ENCODE peak calls at places on chromosome 12, in seven cellular contexts. G, A, S, M, N, D and Q are unnamed samples.
A peak's percentile ranks its signal among the peaks of the same experiment; 100 is the strongest.

GRCh38 chr12:131620520-131620919 is 90.4 kb upstream of the SFSWAP start:
- DNase-seq in N (no peak), D (no peak), S (no peak), G (no peak), A (no peak), M (no peak), Q (no peak)

GRCh38 chr12:32102234-32102633 is 4.4 kb upstream of the BICD1 start:
- DNase-seq in S (no peak), M (no peak), A (no peak), D (no peak), G (peak; percentile 64), N (no peak), Q (no peak)

GRCh38 chr12:23847857-23848256 is 101.6 kb downstream of the SOX5 start:
- DNase-seq in A (no peak), N (no peak), G (peak; percentile 2), D (no peak), S (no peak), M (no peak), Q (no peak)

GRCh38 chr12:52754135-52754534 is 23.0 kb downstream of the KRT76 start:
- DNase-seq in M (no peak), G (no peak), N (no peak), D (no peak), S (no peak), A (no peak), Q (no peak)

GRCh38 chr12:16021666-16022065 is 110.5 kb downstream of the DERA start:
- DNase-seq in A (no peak), G (no peak), N (no peak), S (no peak), D (no peak), M (peak; percentile 54), Q (no peak)

GRCh38 chr12:90043264-90043663 is 334.6 kb upstream of the ATP2B1 start:
- DNase-seq in G (peak; percentile 54), S (peak; percentile 13), M (no peak), N (peak; percentile 72), D (no peak), A (no peak), Q (no peak)

GRCh38 chr12:870378-870777 is 79.1 kb downstream of the RAD52 start:
- DNase-seq in D (no peak), N (no peak), S (no peak), M (no peak), A (no peak), G (no peak), Q (no peak)

GRCh38 chr12:2902287-2902880 is 11.7 kb downstream of the TULP3 start:
- DNase-seq in N (peak; percentile 50), A (no peak), G (peak; percentile 84), M (peak; percentile 22), S (peak; percentile 48), D (peak; percentile 60), Q (no peak)

GRCh38 chr12:54360717-54361456 is 3.4 kb downstream of the GPR84 start:
- DNase-seq in A (peak; percentile 71), M (peak; percentile 93), G (peak; percentile 86), N (peak; percentile 82), D (peak; percentile 82), S (peak; percentile 81), Q (no peak)

GRCh38 chr12:115880238-115880637 is 397.3 kb downstream of the MED13L start:
- DNase-seq in G (no peak), S (no peak), D (no peak), N (no peak), A (no peak), M (no peak), Q (no peak)

GRCh38 chr12:115466076-115466475 is 782.1 kb upstream of the TBX3 start:
- DNase-seq in N (no peak), D (no peak), S (no peak), M (no peak), A (no peak), G (peak; percentile 7), Q (no peak)

GRCh38 chr12:95880895-95881294 is 22.1 kb downstream of the SNRPF start:
- DNase-seq in G (no peak), N (no peak), D (no peak), A (no peak), M (no peak), S (no peak), Q (no peak)

DNA sequence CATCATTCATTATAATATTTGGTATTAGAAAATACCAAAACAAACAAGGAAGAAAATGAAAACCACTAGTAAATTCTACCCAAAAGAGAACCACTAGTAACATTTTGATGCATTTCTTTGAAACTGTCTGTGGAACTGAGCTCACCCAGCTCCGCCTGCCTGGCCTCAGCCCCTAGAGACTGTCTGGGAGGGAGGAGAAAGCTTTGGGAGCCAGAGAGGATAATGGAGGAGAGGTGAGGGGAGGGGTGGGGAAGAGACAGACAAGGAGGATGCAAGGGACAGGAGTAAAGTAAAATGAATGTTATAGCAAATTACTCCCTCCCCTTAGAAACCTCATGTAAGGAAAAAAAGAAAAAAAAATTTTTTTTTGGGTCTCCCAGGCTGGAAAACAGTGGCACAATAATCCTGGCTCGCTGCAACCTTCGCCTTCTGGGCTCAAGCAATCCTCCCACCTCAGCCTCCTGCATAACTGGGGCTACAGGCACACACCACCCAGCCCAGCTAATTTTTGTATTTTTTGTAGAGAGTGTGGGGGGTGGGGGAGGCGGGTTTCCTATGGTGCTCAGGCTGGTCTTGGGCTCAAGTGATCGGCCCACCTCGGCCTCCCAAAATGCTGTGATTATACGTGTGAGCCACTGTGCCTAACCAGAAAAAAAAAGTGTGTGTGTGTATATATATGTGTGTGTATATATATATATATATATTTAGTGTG is 3.2 kb upstream of the MMP19 start:
- DNase-seq in N (no peak), G (peak; percentile 44), M (no peak), A (no peak), S (no peak), D (no peak), Q (no peak)
- H3K27ac ChIP-seq in N (no peak overlapping the region), G (no peak overlapping the region), M (no peak overlapping the region), A (peak overlapping the region; percentile 95), S (no peak overlapping the region), D (peak overlapping the region; percentile 99), Q (no peak overlapping the region)

GRCh38 chr12:78918221-78918620 is 53.6 kb downstream of the SYT1 start:
- DNase-seq in G (no peak), S (no peak), D (no peak), N (peak; percentile 4), A (no peak), M (no peak), Q (no peak)

GRCh38 chr12:78914859-78915331 is 50.3 kb downstream of the SYT1 start:
- DNase-seq in D (no peak), N (no peak), G (no peak), S (no peak), M (no peak), A (no peak), Q (peak; percentile 6)

GRCh38 chr12:78917513-78917912 is 52.9 kb downstream of the SYT1 start:
- DNase-seq in D (no peak), G (no peak), N (no peak), A (no peak), S (no peak), M (no peak), Q (no peak)

DNA sequence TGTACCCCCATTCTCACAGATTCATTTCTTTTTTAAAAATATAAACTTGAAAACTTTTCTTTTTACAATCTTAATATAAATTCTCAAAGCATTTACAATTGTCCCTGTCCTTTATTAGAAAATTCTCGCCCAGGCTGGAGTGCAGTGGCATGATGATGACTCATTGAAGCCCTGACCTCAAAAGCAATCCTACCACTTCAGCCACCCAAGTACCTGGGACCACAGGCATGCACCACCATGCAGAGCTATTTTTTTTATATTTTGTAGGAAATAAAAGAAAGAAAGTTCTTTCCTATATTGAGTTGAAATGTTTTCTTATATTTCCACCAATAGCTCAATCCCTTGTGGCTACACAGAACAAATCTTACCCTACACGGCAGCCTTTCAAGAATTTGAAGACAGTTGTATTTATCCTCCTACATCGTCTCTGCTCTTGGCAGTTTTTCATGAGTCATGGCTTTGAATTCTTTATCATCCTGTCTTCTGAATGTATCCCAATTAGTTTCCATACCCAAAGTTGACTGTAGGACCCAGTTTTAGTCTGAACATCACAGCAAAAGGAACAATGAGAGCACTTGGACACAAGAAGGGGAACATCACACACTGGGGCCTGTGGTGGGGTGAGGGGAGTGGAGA is 52.4 kb downstream of the SYT1 start:
- DNase-seq in S (no peak), G (peak; percentile 18), D (peak; percentile 17), M (no peak), N (peak; percentile 40), A (no peak), Q (no peak)
- H3K27ac ChIP-seq in S (no peak overlapping the region), G (no peak overlapping the region), D (no peak overlapping the region), M (no peak overlapping the region), N (no peak overlapping the region), A (no peak overlapping the region), Q (peak overlapping the region; percentile 36)

DNA sequence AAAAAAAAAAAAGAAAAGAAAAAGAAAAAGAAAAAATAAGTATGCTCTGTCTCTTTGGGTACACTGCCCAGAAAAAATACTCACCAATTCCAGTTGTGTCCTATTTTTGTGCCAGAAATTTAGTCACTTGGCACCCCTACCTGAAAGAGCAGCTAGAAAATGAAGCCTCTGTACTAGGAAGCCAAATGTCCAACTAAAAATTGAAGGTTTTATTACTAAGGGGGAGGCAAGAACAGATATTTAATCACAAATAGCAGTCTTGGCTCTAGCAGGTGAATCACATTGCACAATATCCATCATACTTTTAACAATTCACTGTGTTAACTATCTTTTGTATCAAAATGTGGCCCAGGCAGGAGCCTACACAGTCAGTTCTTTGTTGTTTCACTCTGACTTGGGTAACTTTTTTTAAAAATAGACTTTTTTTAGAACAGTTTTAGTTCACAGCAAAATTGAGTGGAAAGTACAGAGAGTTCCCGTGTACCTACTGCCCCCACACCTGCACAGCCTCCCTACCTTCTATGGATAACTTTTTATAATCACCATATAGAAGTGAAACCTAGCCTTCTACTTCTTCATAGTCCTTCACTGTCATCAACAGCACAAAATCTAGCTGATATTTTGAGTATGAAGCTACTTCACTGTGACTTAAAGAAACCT is 87.1 kb upstream of the ATF7IP start:
- DNase-seq in G (no peak), S (no peak), A (no peak), M (no peak), N (no peak), D (no peak), Q (no peak)
- H3K27ac ChIP-seq in G (no peak overlapping the region), S (no peak overlapping the region), A (no peak overlapping the region), M (no peak overlapping the region), N (no peak overlapping the region), D (no peak overlapping the region), Q (no peak overlapping the region)

GRCh38 chr12:49740930-49741881 is at the start of gene TMBIM6:
- DNase-seq in D (peak; percentile 100), N (peak; percentile 100), M (peak; percentile 100), G (peak; percentile 100), S (peak; percentile 100), A (peak; percentile 99), Q (peak; percentile 100)

GRCh38 chr12:49744363-49744885 is 3.1 kb downstream of the TMBIM6 start:
- DNase-seq in N (no peak), A (no peak), S (no peak), M (no peak), D (no peak), G (no peak), Q (no peak)

DNA sequence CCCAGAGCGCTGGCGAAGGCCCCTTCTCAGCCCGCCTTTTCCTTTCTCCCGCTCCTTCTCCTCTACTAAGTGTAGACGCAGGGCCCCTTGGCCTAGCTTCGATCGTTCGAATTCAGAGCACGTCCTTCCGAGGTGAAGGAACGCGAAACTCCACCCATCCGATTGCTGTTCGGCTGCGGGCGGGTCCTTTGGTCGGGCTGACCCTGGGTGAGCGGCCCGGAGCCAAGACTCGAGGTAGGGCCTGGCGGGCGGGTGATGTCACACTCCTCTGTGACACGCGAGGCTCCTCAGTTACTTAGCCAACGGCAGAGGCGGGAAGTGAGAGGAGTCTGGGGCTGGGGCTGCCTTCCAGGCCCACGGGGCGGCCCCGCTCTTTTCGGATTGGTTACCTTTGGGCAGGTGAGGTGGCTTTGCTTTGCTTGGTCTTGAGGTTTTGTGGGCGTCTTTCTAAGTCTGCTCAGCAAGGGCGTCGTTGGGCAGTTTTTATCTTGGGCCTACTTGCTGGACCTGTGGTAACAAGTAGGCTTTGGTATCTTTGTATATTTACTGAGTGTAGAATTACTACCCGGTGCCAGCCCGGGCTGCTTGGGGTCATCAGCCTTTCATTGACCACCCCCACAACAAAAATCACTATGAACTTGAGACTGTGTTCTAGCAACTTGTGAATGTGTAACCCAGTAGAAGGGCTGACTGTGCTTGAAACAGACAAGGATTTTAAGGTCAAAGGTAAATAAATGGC is 694 bp downstream of the TMBIM6 start:
- DNase-seq in M (peak; percentile 94), G (peak; percentile 86), N (peak; percentile 86), D (peak; percentile 82), A (peak; percentile 89), S (peak; percentile 84), Q (peak; percentile 77)
- H3K27ac ChIP-seq in M (peak overlapping the region; percentile 96), G (peak overlapping the region; percentile 98), N (peak overlapping the region; percentile 90), D (peak overlapping the region; percentile 99), A (peak overlapping the region; percentile 98), S (peak overlapping the region; percentile 78), Q (peak overlapping the region; percentile 97)